ENCODE peak calls at places on chromosomes 12 and 14, in nine cellular contexts. Q is LoVo; W is fibroblast of gingiva; M is fibroblast of the aortic adventitia; H is stimulated activated CD4-positive, alpha-beta T cell treated with anti-CD3 and anti-CD28 coated beads, Interleukin-4, amount 100 ng/mL, for 48 hours; K is stimulated activated CD8-positive, alpha-beta memory T cell treated with anti-CD3 and anti-CD28 coated beads, Interleukin-4, amount 100 ng/mL, for 1 hour; P is brain microvascular endothelial cell; G is activated naive CD4-positive, alpha-beta T cell treated with Interleukin-2 at 50 U/mL for 16 hours; X is ELR. A is an unnamed sample.

GRCh38 chr14:36773136-36773540 is 111.5 kb downstream of the PAX9 start:
- DNase-seq in Q (peak), W (peak), M (no peak), H (no peak), K (no peak), P (peak), G (no peak), X (peak), A (peak)

GRCh38 chr12:116525418-116526001 is 33.7 kb upstream of the MAP1LC3B2 start:
- DNase-seq in Q (peak), W (peak), M (peak), H (no peak), K (no peak), P (peak), G (no peak), X (peak), A (peak)

GRCh38 chr12:73950506-73950905 is 587.1 kb upstream of the ATXN7L3B start:
- DNase-seq in Q (no peak), W (no peak), M (no peak), H (no peak), K (no peak), P (no peak), G (no peak), X (peak), A (no peak)

GRCh38 chr12:47777741-47778558 is 4.9 kb downstream of the SLC48A1 start:
- DNase-seq in Q (no peak), W (no peak), M (no peak), H (no peak), K (no peak), P (no peak), G (no peak), X (no peak), A (no peak)

GRCh38 chr14:24692382-24693352 is 58.7 kb upstream of the GZMB start:
- DNase-seq in Q (no peak), W (no peak), M (no peak), H (no peak), K (no peak), P (no peak), G (peak), X (no peak), A (no peak)

GRCh38 chr14:68820119-68820518 is 27.3 kb upstream of the ZFP36L1 start:
- DNase-seq in Q (no peak), W (no peak), M (no peak), H (no peak), K (no peak), P (no peak), G (no peak), X (no peak), A (no peak)

GRCh38 chr14:38663382-38663781 is 407.5 kb upstream of the CLEC14A start:
- DNase-seq in Q (no peak), W (no peak), M (no peak), H (no peak), K (no peak), P (no peak), G (no peak), X (no peak), A (no peak)

GRCh38 chr12:122790393-122791075 is 16.2 kb downstream of the CCDC62 start:
- DNase-seq in Q (no peak), W (peak), M (no peak), H (no peak), K (no peak), P (no peak), G (no peak), X (peak), A (peak)

GRCh38 chr12:116137318-116137717 is 140.2 kb downstream of the MED13L start:
- DNase-seq in Q (no peak), W (no peak), M (no peak), H (no peak), K (no peak), P (no peak), G (no peak), X (no peak), A (no peak)

GRCh38 chr12:123502163-123502562 is 31.4 kb downstream of the RILPL1 start:
- DNase-seq in Q (no peak), W (no peak), M (no peak), H (no peak), K (no peak), P (no peak), G (no peak), X (no peak), A (no peak)

GRCh38 chr14:70897475-70897874 is 9.8 kb upstream of the PCNX1 start:
- DNase-seq in Q (no peak), W (peak), M (peak), H (no peak), K (no peak), P (no peak), G (no peak), X (no peak), A (peak)

GRCh38 chr12:69837191-69838085 is 12.4 kb downstream of the MYRFL start:
- DNase-seq in Q (no peak), W (no peak), M (no peak), H (no peak), K (no peak), P (no peak), G (no peak), X (no peak), A (no peak)

GRCh38 chr14:76863724-76864407 is 37.7 kb downstream of the LRRC74A start:
- DNase-seq in Q (no peak), W (no peak), M (no peak), H (no peak), K (no peak), P (no peak), G (no peak), X (no peak), A (no peak)

GRCh38 chr12:93741741-93742085 is 64.5 kb downstream of the CRADD start:
- DNase-seq in Q (peak), W (peak), M (peak), H (no peak), K (no peak), P (no peak), G (peak), X (peak), A (peak)

GRCh38 chr12:131443019-131444000 is 267.6 kb upstream of the SFSWAP start:
- DNase-seq in Q (no peak), W (no peak), M (no peak), H (no peak), K (no peak), P (no peak), G (no peak), X (no peak), A (no peak)

GRCh38 chr12:65152586-65152985 is 16.8 kb upstream of the LEMD3 start:
- DNase-seq in Q (no peak), W (peak), M (peak), H (no peak), K (no peak), P (no peak), G (no peak), X (no peak), A (peak)

GRCh38 chr12:94872671-94873367 is 130.7 kb downstream of the NDUFA12 start:
- DNase-seq in Q (no peak), W (no peak), M (no peak), H (no peak), K (no peak), P (no peak), G (no peak), X (no peak), A (no peak)

GRCh38 chr12:11635341-11635740 is 14.1 kb upstream of the ETV6 start:
- DNase-seq in Q (no peak), W (no peak), M (no peak), H (no peak), K (no peak), P (no peak), G (no peak), X (peak), A (peak)

GRCh38 chr14:82251434-82251833 is 717.8 kb upstream of the SEL1L start:
- DNase-seq in Q (no peak), W (no peak), M (no peak), H (no peak), K (no peak), P (no peak), G (no peak), X (no peak), A (no peak)

GRCh38 chr12:57886590-57887363 is 40.2 kb upstream of the CTDSP2 start:
- DNase-seq in Q (no peak), W (no peak), M (no peak), H (no peak), K (no peak), P (no peak), G (no peak), X (no peak), A (no peak)

GRCh38 chr14:100827751-100828447 is 2.0 kb downstream of the MEG3 start:
- DNase-seq in Q (no peak), W (peak), M (peak), H (no peak), K (no peak), P (peak), G (no peak), X (peak), A (peak)

GRCh38 chr14:103522649-103523582 is at the start of gene CKB:
- DNase-seq in Q (peak), W (peak), M (peak), H (no peak), K (no peak), P (peak), G (peak), X (peak), A (peak)

GRCh38 chr14:75610839-75611238 is 32.4 kb downstream of the FLVCR2 start:
- DNase-seq in Q (no peak), W (peak), M (no peak), H (no peak), K (no peak), P (peak), G (no peak), X (no peak), A (no peak)

GRCh38 chr12:93144109-93144508 is 215.0 kb upstream of the EEA1 start:
- DNase-seq in Q (no peak), W (no peak), M (no peak), H (no peak), K (no peak), P (no peak), G (no peak), X (no peak), A (no peak)

GRCh38 chr14:23028800-23029199 is 5.9 kb downstream of the PSMB5 start:
- DNase-seq in Q (no peak), W (no peak), M (no peak), H (no peak), K (no peak), P (no peak), G (peak), X (peak), A (no peak)

GRCh38 chr14:92951912-92952471 is 29.0 kb downstream of the CHGA start:
- DNase-seq in Q (peak), W (peak), M (peak), H (peak), K (peak), P (peak), G (peak), X (peak), A (peak)

GRCh38 chr14:64296561-64296960 is 2.4 kb upstream of the ESR2 start:
- DNase-seq in Q (no peak), W (no peak), M (peak), H (no peak), K (no peak), P (peak), G (no peak), X (peak), A (peak)

GRCh38 chr14:54856152-54856551 is 46.5 kb downstream of the GCH1 start:
- DNase-seq in Q (no peak), W (no peak), M (no peak), H (no peak), K (no peak), P (no peak), G (no peak), X (no peak), A (no peak)

GRCh38 chr14:69987416-69988144 is 108.4 kb downstream of the SMOC1 start:
- DNase-seq in Q (no peak), W (no peak), M (no peak), H (no peak), K (no peak), P (no peak), G (no peak), X (no peak), A (no peak)

GRCh38 chr12:91685917-91686316 is 459.7 kb downstream of the BTG1 start:
- DNase-seq in Q (peak), W (peak), M (peak), H (no peak), K (no peak), P (peak), G (no peak), X (peak), A (peak)

A was measured in fibroblast of lung.